ENCODE peak calls at places on chromosomes 5 and 9, in seven cellular contexts. One of them, this sample, is unnamed.
A peak's percentile ranks its signal among the peaks of the same experiment; 100 is the strongest.

GRCh38 chr9:27703591-27703990 is 130.3 kb upstream of the C9orf72 start:
- DNase-seq in neural crest cell: no peak
- DNase-seq in CD4-positive, alpha-beta T cell: no peak
- DNase-seq in SK-N-SH: no peak
- DNase-seq in AG09319: no peak
- DNase-seq in fibroblast of mammary gland: no peak
- DNase-seq in endothelial cell: no peak
- DNase-seq in this sample: no peak

GRCh38 chr9:131273146-131273545 is 3.2 kb downstream of the FAM78A start:
- DNase-seq in CD4-positive, alpha-beta T cell: no peak
- DNase-seq in AG09319: no peak
- DNase-seq in neural crest cell: no peak
- DNase-seq in endothelial cell: no peak
- DNase-seq in SK-N-SH: no peak
- DNase-seq in fibroblast of mammary gland: no peak
- DNase-seq in this sample: no peak

GRCh38 chr5:154384480-154385235 is 61.1 kb upstream of the SAP30L start:
- DNase-seq in SK-N-SH: no peak
- DNase-seq in neural crest cell: no peak
- DNase-seq in fibroblast of mammary gland: no peak
- DNase-seq in AG09319: no peak
- DNase-seq in endothelial cell: no peak
- DNase-seq in CD4-positive, alpha-beta T cell: no peak
- DNase-seq in this sample: no peak

GRCh38 chr5:136135536-136135935 is 2.9 kb downstream of the SMAD5 start:
- DNase-seq in CD4-positive, alpha-beta T cell: no peak
- DNase-seq in AG09319: no peak
- DNase-seq in neural crest cell: no peak
- DNase-seq in fibroblast of mammary gland: peak; percentile 74
- DNase-seq in endothelial cell: no peak
- DNase-seq in SK-N-SH: no peak
- DNase-seq in this sample: no peak

GRCh38 chr9:16532681-16533450 is 337.6 kb downstream of the BNC2 start:
- DNase-seq in fibroblast of mammary gland: peak; percentile 94
- DNase-seq in endothelial cell: no peak
- DNase-seq in CD4-positive, alpha-beta T cell: no peak
- DNase-seq in AG09319: no peak
- DNase-seq in SK-N-SH: no peak
- DNase-seq in neural crest cell: no peak
- DNase-seq in this sample: no peak

GRCh38 chr5:38187532-38187931 is 70.8 kb upstream of the EGFLAM start:
- DNase-seq in fibroblast of mammary gland: no peak
- DNase-seq in AG09319: no peak
- DNase-seq in endothelial cell: no peak
- DNase-seq in SK-N-SH: no peak
- DNase-seq in CD4-positive, alpha-beta T cell: no peak
- DNase-seq in neural crest cell: no peak
- DNase-seq in this sample: no peak

GRCh38 chr9:2289234-2289755 is 274.1 kb downstream of the SMARCA2 start:
- DNase-seq in neural crest cell: no peak
- DNase-seq in CD4-positive, alpha-beta T cell: no peak
- DNase-seq in endothelial cell: no peak
- DNase-seq in AG09319: no peak
- DNase-seq in fibroblast of mammary gland: no peak
- DNase-seq in SK-N-SH: no peak
- DNase-seq in this sample: no peak

GRCh38 chr9:85723220-85723619 is 18.5 kb downstream of the AGTPBP1 start:
- DNase-seq in SK-N-SH: no peak
- DNase-seq in CD4-positive, alpha-beta T cell: peak; percentile 71
- DNase-seq in endothelial cell: peak; percentile 23
- DNase-seq in fibroblast of mammary gland: no peak
- DNase-seq in neural crest cell: peak; percentile 60
- DNase-seq in AG09319: no peak
- DNase-seq in this sample: peak; percentile 32

GRCh38 chr9:112104901-112105300 is 70.2 kb downstream of the SUSD1 start:
- DNase-seq in fibroblast of mammary gland: no peak
- DNase-seq in SK-N-SH: no peak
- DNase-seq in AG09319: no peak
- DNase-seq in CD4-positive, alpha-beta T cell: no peak
- DNase-seq in neural crest cell: no peak
- DNase-seq in endothelial cell: no peak
- DNase-seq in this sample: no peak

GRCh38 chr5:166845044-166845443 is 1446.4 kb upstream of the WWC1 start:
- DNase-seq in CD4-positive, alpha-beta T cell: no peak
- DNase-seq in AG09319: no peak
- DNase-seq in SK-N-SH: no peak
- DNase-seq in endothelial cell: peak; percentile 41
- DNase-seq in fibroblast of mammary gland: peak; percentile 22
- DNase-seq in neural crest cell: peak; percentile 32
- DNase-seq in this sample: no peak

GRCh38 chr5:111384220-111384619 is 128.1 kb downstream of the STARD4 start:
- DNase-seq in SK-N-SH: no peak
- DNase-seq in CD4-positive, alpha-beta T cell: no peak
- DNase-seq in AG09319: no peak
- DNase-seq in endothelial cell: no peak
- DNase-seq in fibroblast of mammary gland: peak; percentile 20
- DNase-seq in neural crest cell: no peak
- DNase-seq in this sample: no peak

GRCh38 chr5:62732677-62733121 is 154.1 kb downstream of the LRRC70 start:
- DNase-seq in AG09319: no peak
- DNase-seq in CD4-positive, alpha-beta T cell: no peak
- DNase-seq in SK-N-SH: no peak
- DNase-seq in neural crest cell: no peak
- DNase-seq in fibroblast of mammary gland: peak; percentile 1
- DNase-seq in endothelial cell: no peak
- DNase-seq in this sample: no peak

GRCh38 chr9:126788631-126789349 is 16.1 kb upstream of the ZBTB43 start:
- DNase-seq in neural crest cell: no peak
- DNase-seq in SK-N-SH: no peak
- DNase-seq in fibroblast of mammary gland: peak; percentile 72
- DNase-seq in CD4-positive, alpha-beta T cell: no peak
- DNase-seq in endothelial cell: no peak
- DNase-seq in AG09319: no peak
- DNase-seq in this sample: no peak

GRCh38 chr5:61965074-61965473 is 340.9 kb upstream of the KIF2A start:
- DNase-seq in SK-N-SH: no peak
- DNase-seq in neural crest cell: no peak
- DNase-seq in fibroblast of mammary gland: peak; percentile 12
- DNase-seq in endothelial cell: no peak
- DNase-seq in CD4-positive, alpha-beta T cell: no peak
- DNase-seq in AG09319: no peak
- DNase-seq in this sample: no peak

GRCh38 chr5:119945696-119946095 is 316.3 kb downstream of the FAM170A start:
- DNase-seq in CD4-positive, alpha-beta T cell: no peak
- DNase-seq in fibroblast of mammary gland: peak; percentile 6
- DNase-seq in endothelial cell: no peak
- DNase-seq in SK-N-SH: no peak
- DNase-seq in neural crest cell: no peak
- DNase-seq in AG09319: no peak
- DNase-seq in this sample: no peak

GRCh38 chr5:158819840-158820620 is 279.7 kb downstream of the EBF1 start:
- DNase-seq in SK-N-SH: no peak
- DNase-seq in fibroblast of mammary gland: peak; percentile 96
- DNase-seq in endothelial cell: no peak
- DNase-seq in CD4-positive, alpha-beta T cell: no peak
- DNase-seq in neural crest cell: no peak
- DNase-seq in AG09319: no peak
- DNase-seq in this sample: no peak

GRCh38 chr5:119926301-119926700 is 296.9 kb downstream of the FAM170A start:
- DNase-seq in fibroblast of mammary gland: no peak
- DNase-seq in AG09319: no peak
- DNase-seq in endothelial cell: no peak
- DNase-seq in SK-N-SH: no peak
- DNase-seq in CD4-positive, alpha-beta T cell: no peak
- DNase-seq in neural crest cell: no peak
- DNase-seq in this sample: no peak

GRCh38 chr5:147554285-147554817 is 44.5 kb upstream of the DPYSL3 start:
- DNase-seq in SK-N-SH: peak; percentile 41
- DNase-seq in CD4-positive, alpha-beta T cell: no peak
- DNase-seq in endothelial cell: no peak
- DNase-seq in AG09319: peak; percentile 84
- DNase-seq in neural crest cell: no peak
- DNase-seq in fibroblast of mammary gland: peak; percentile 89
- DNase-seq in this sample: no peak

GRCh38 chr9:94812343-94812742 is 85.8 kb downstream of the AOPEP start:
- DNase-seq in neural crest cell: no peak
- DNase-seq in CD4-positive, alpha-beta T cell: no peak
- DNase-seq in fibroblast of mammary gland: peak; percentile 52
- DNase-seq in SK-N-SH: no peak
- DNase-seq in endothelial cell: no peak
- DNase-seq in AG09319: no peak
- DNase-seq in this sample: no peak

GRCh38 chr9:120152295-120152694 is 427.7 kb downstream of the CDK5RAP2 start:
- DNase-seq in SK-N-SH: peak; percentile 68
- DNase-seq in CD4-positive, alpha-beta T cell: no peak
- DNase-seq in endothelial cell: no peak
- DNase-seq in AG09319: no peak
- DNase-seq in neural crest cell: peak; percentile 2
- DNase-seq in fibroblast of mammary gland: peak; percentile 11
- DNase-seq in this sample: no peak

GRCh38 chr5:160614136-160614535 is 192.5 kb downstream of the PTTG1 start:
- DNase-seq in AG09319: no peak
- DNase-seq in endothelial cell: no peak
- DNase-seq in CD4-positive, alpha-beta T cell: no peak
- DNase-seq in SK-N-SH: no peak
- DNase-seq in neural crest cell: no peak
- DNase-seq in fibroblast of mammary gland: no peak
- DNase-seq in this sample: no peak

GRCh38 chr5:175246242-175246891 is 197.6 kb downstream of the DRD1 start:
- DNase-seq in neural crest cell: no peak
- DNase-seq in CD4-positive, alpha-beta T cell: no peak
- DNase-seq in fibroblast of mammary gland: peak; percentile 94
- DNase-seq in endothelial cell: no peak
- DNase-seq in SK-N-SH: no peak
- DNase-seq in AG09319: peak; percentile 38
- DNase-seq in this sample: peak; percentile 22

GRCh38 chr9:135079018-135079417 is 8.4 kb upstream of the OLFM1 start:
- DNase-seq in endothelial cell: no peak
- DNase-seq in AG09319: no peak
- DNase-seq in SK-N-SH: no peak
- DNase-seq in CD4-positive, alpha-beta T cell: no peak
- DNase-seq in fibroblast of mammary gland: no peak
- DNase-seq in neural crest cell: no peak
- DNase-seq in this sample: no peak

GRCh38 chr9:133509179-133510083 is 15.3 kb downstream of the MYMK start:
- DNase-seq in SK-N-SH: peak; percentile 67
- DNase-seq in neural crest cell: no peak
- DNase-seq in fibroblast of mammary gland: no peak
- DNase-seq in endothelial cell: peak; percentile 56
- DNase-seq in AG09319: no peak
- DNase-seq in CD4-positive, alpha-beta T cell: peak; percentile 33
- DNase-seq in this sample: peak; percentile 46

GRCh38 chr5:115952579-115952978 is 9.7 kb upstream of the LVRN start:
- DNase-seq in fibroblast of mammary gland: no peak
- DNase-seq in SK-N-SH: no peak
- DNase-seq in CD4-positive, alpha-beta T cell: no peak
- DNase-seq in AG09319: no peak
- DNase-seq in neural crest cell: no peak
- DNase-seq in endothelial cell: no peak
- DNase-seq in this sample: no peak

GRCh38 chr9:98774746-98775145 is 21.6 kb downstream of the ANKS6 start:
- DNase-seq in neural crest cell: no peak
- DNase-seq in endothelial cell: no peak
- DNase-seq in fibroblast of mammary gland: peak; percentile 23
- DNase-seq in SK-N-SH: peak; percentile 71
- DNase-seq in CD4-positive, alpha-beta T cell: no peak
- DNase-seq in AG09319: no peak
- DNase-seq in this sample: peak; percentile 16

GRCh38 chr9:33782395-33783152 is 12.8 kb upstream of the PRSS3 start:
- DNase-seq in fibroblast of mammary gland: peak; percentile 59
- DNase-seq in CD4-positive, alpha-beta T cell: no peak
- DNase-seq in endothelial cell: no peak
- DNase-seq in AG09319: no peak
- DNase-seq in SK-N-SH: no peak
- DNase-seq in neural crest cell: no peak
- DNase-seq in this sample: no peak

GRCh38 chr5:65455064-65455463 is 26.7 kb downstream of the ADAMTS6 start:
- DNase-seq in SK-N-SH: no peak
- DNase-seq in neural crest cell: no peak
- DNase-seq in endothelial cell: no peak
- DNase-seq in CD4-positive, alpha-beta T cell: no peak
- DNase-seq in AG09319: no peak
- DNase-seq in fibroblast of mammary gland: no peak
- DNase-seq in this sample: no peak

GRCh38 chr5:128196791-128197190 is 113.2 kb downstream of the SLC12A2 start:
- DNase-seq in AG09319: no peak
- DNase-seq in neural crest cell: no peak
- DNase-seq in fibroblast of mammary gland: peak; percentile 80
- DNase-seq in endothelial cell: no peak
- DNase-seq in CD4-positive, alpha-beta T cell: no peak
- DNase-seq in SK-N-SH: no peak
- DNase-seq in this sample: no peak

DNA sequence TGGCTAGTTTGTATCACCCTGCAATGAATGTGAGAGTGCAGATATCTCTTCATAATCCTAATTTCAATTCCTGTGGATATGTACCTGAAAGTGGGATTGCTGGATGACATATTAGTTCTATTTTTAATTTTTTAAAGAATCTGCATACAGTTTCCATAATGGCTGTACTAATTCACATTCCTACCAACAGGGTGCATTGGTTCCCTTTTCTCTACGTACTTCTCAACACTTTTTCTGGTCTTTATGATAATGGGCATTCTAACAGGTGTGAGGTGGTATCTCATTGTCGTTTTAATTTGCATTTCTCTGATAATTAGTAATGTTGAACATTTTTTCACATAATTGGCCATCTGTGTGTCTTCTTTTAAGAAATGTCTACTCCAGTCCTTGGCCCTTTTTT is 927.5 kb downstream of the DTWD2 start:
- DNase-seq in neural crest cell: no peak
- DNase-seq in endothelial cell: no peak
- DNase-seq in SK-N-SH: no peak
- DNase-seq in fibroblast of mammary gland: no peak
- DNase-seq in CD4-positive, alpha-beta T cell: no peak
- DNase-seq in AG09319: no peak
- DNase-seq in this sample: no peak
- TF ChIP-seq CTCF in neural crest cell: peak; percentile 55
- TF ChIP-seq CTCF in endothelial cell: peak; percentile 49
- TF ChIP-seq CTCF in SK-N-SH: peak; percentile 22
- TF ChIP-seq CTCF in fibroblast of mammary gland: no peak
- TF ChIP-seq CTCF in CD4-positive, alpha-beta T cell: no peak
- TF ChIP-seq CTCF in AG09319: peak; percentile 9
- TF ChIP-seq CTCF in this sample: no peak

GRCh38 chr9:4073371-4073770 is 226.5 kb downstream of the GLIS3 start:
- DNase-seq in AG09319: no peak
- DNase-seq in SK-N-SH: no peak
- DNase-seq in neural crest cell: no peak
- DNase-seq in endothelial cell: peak; percentile 21
- DNase-seq in fibroblast of mammary gland: no peak
- DNase-seq in CD4-positive, alpha-beta T cell: no peak
- DNase-seq in this sample: no peak
- TF ChIP-seq CTCF in AG09319: no peak
- TF ChIP-seq CTCF in SK-N-SH: peak; percentile 48
- TF ChIP-seq CTCF in neural crest cell: peak; percentile 53
- TF ChIP-seq CTCF in endothelial cell: peak; percentile 66
- TF ChIP-seq CTCF in fibroblast of mammary gland: peak; percentile 48
- TF ChIP-seq CTCF in CD4-positive, alpha-beta T cell: no peak
- TF ChIP-seq CTCF in this sample: no peak

GRCh38 chr5:88190106-88190834 is 78.4 kb downstream of the TMEM161B start:
- DNase-seq in fibroblast of mammary gland: no peak
- DNase-seq in SK-N-SH: no peak
- DNase-seq in endothelial cell: no peak
- DNase-seq in neural crest cell: no peak
- DNase-seq in CD4-positive, alpha-beta T cell: no peak
- DNase-seq in AG09319: no peak
- DNase-seq in this sample: no peak
- TF ChIP-seq CTCF in fibroblast of mammary gland: no peak
- TF ChIP-seq CTCF in SK-N-SH: no peak
- TF ChIP-seq CTCF in endothelial cell: no peak
- TF ChIP-seq CTCF in neural crest cell: no peak
- TF ChIP-seq CTCF in CD4-positive, alpha-beta T cell: no peak
- TF ChIP-seq CTCF in AG09319: no peak
- TF ChIP-seq CTCF in this sample: no peak

GRCh38 chr9:32706004-32706749 is 70.7 kb upstream of the TAF1L start:
- DNase-seq in endothelial cell: no peak
- DNase-seq in fibroblast of mammary gland: peak; percentile 41
- DNase-seq in CD4-positive, alpha-beta T cell: no peak
- DNase-seq in AG09319: no peak
- DNase-seq in neural crest cell: no peak
- DNase-seq in SK-N-SH: no peak
- DNase-seq in this sample: no peak
- TF ChIP-seq CTCF in endothelial cell: no peak
- TF ChIP-seq CTCF in fibroblast of mammary gland: no peak
- TF ChIP-seq CTCF in CD4-positive, alpha-beta T cell: no peak
- TF ChIP-seq CTCF in AG09319: no peak
- TF ChIP-seq CTCF in neural crest cell: no peak
- TF ChIP-seq CTCF in SK-N-SH: no peak
- TF ChIP-seq CTCF in this sample: no peak

This sample was measured in colonic mucosa.